ENCODE peak calls at places on chromosomes 6 and 20, in ten cellular contexts. B is T-cell; J is fibroblast of lung; S is substantia nigra; V is T47D; U is AG10803; Q is ELF-1; C is nucleus accumbens; O is NCI-H226; K is activated CD4-positive, CD25-positive, alpha-beta regulatory T cell. P is an unnamed sample.

GRCh38 chr6:18555750-18556149 is 168.6 kb downstream of the RNF144B start:
- DNase-seq in K (no peak), Q (no peak), C (no peak), U (no peak), S (no peak), V (no peak), O (no peak), B (no peak), J (no peak), P (no peak)

GRCh38 chr6:144909753-144910280 is 624.7 kb downstream of the UTRN start:
- DNase-seq in U (no peak), S (no peak), Q (no peak), J (peak), V (no peak), C (no peak), K (no peak), B (no peak), O (no peak), P (no peak)

GRCh38 chr6:122995930-122996796 is at the start of gene CLVS2:
- DNase-seq in V (peak), O (no peak), B (no peak), U (peak), C (peak), J (peak), K (no peak), S (no peak), Q (peak), P (peak)

GRCh38 chr6:113871975-113872374 is 14.8 kb downstream of the MARCKS start:
- DNase-seq in C (no peak), K (no peak), Q (no peak), S (no peak), J (no peak), V (no peak), U (no peak), B (no peak), O (no peak), P (no peak)

GRCh38 chr6:132669690-132670291 is 10.8 kb upstream of the TAAR1 start:
- DNase-seq in U (peak), K (no peak), S (no peak), B (no peak), C (no peak), J (peak), V (peak), Q (no peak), O (peak), P (peak)

GRCh38 chr6:111804627-111805235 is 68.5 kb downstream of the FYN start:
- DNase-seq in C (no peak), B (peak), S (no peak), U (peak), J (peak), O (peak), K (peak), Q (no peak), V (no peak), P (no peak)

GRCh38 chr6:34301408-34301807 is 52.6 kb upstream of the SMIM29 start:
- DNase-seq in S (no peak), Q (no peak), U (peak), B (no peak), C (no peak), K (no peak), V (no peak), J (peak), O (no peak), P (no peak)

GRCh38 chr6:159257846-159258245 is 88.6 kb downstream of the FNDC1 start:
- DNase-seq in J (peak), B (no peak), S (no peak), V (no peak), O (no peak), U (peak), K (no peak), C (no peak), Q (no peak), P (no peak)

GRCh38 chr20:59299961-59300340 is 460 bp upstream of the EDN3 start:
- DNase-seq in V (peak), Q (no peak), S (no peak), K (no peak), C (no peak), O (no peak), J (no peak), U (no peak), B (no peak), P (no peak)

GRCh38 chr20:9493818-9494217 is 20.6 kb upstream of the LAMP5 start:
- DNase-seq in J (peak), C (no peak), O (no peak), Q (no peak), B (no peak), V (no peak), U (no peak), K (no peak), S (no peak), P (no peak)

GRCh38 chr6:44925100-44925739 is 402.9 kb upstream of the RUNX2 start:
- DNase-seq in C (no peak), O (peak), B (peak), U (peak), S (no peak), K (no peak), Q (peak), V (no peak), J (peak), P (peak)

GRCh38 chr6:160979063-160979708 is 12.4 kb upstream of the MAP3K4 start:
- DNase-seq in B (no peak), C (no peak), O (no peak), V (no peak), J (peak), U (peak), Q (no peak), S (no peak), K (no peak), P (no peak)

GRCh38 chr6:168217880-168218537 is 101.6 kb downstream of the DACT2 start:
- DNase-seq in B (no peak), U (no peak), O (no peak), V (no peak), S (no peak), Q (no peak), K (no peak), J (no peak), C (no peak), P (no peak)

GRCh38 chr20:17315491-17316231 is 88.8 kb downstream of the PCSK2 start:
- DNase-seq in K (no peak), U (no peak), B (no peak), V (no peak), O (no peak), C (no peak), S (no peak), Q (peak), J (no peak), P (no peak)

GRCh38 chr6:75376347-75377024 is 91.9 kb upstream of the TMEM30A start:
- DNase-seq in Q (peak), C (no peak), B (no peak), S (no peak), J (peak), O (peak), V (no peak), U (no peak), K (no peak), P (no peak)

GRCh38 chr6:38750968-38751615 is 36.0 kb downstream of the DNAH8 start:
- DNase-seq in O (no peak), U (no peak), J (no peak), Q (no peak), K (no peak), V (no peak), B (no peak), S (no peak), C (no peak), P (no peak)

GRCh38 chr6:169635345-169635744 is 66.5 kb downstream of the WDR27 start:
- DNase-seq in K (no peak), O (no peak), V (no peak), J (no peak), Q (no peak), U (no peak), S (no peak), C (no peak), B (no peak), P (no peak)

GRCh38 chr20:47480705-47481104 is 21.0 kb upstream of the NCOA3 start:
- DNase-seq in V (no peak), Q (no peak), C (no peak), J (no peak), O (no peak), U (no peak), S (no peak), B (no peak), K (no peak), P (no peak)

GRCh38 chr6:20497200-20497820 is 36.9 kb upstream of the CDKAL1 start:
- DNase-seq in S (no peak), B (no peak), Q (no peak), V (no peak), O (peak), K (no peak), U (peak), C (no peak), J (peak), P (no peak)

GRCh38 chr6:35600659-35601125 is 88.0 kb upstream of the TULP1 start:
- DNase-seq in V (no peak), J (no peak), S (no peak), C (no peak), B (peak), U (no peak), K (no peak), O (no peak), Q (no peak), P (no peak)

GRCh38 chr20:56566621-56567020 is 33.6 kb downstream of the FAM209B start:
- DNase-seq in Q (peak), U (no peak), V (peak), J (no peak), K (no peak), B (no peak), S (no peak), O (no peak), C (no peak), P (peak)

GRCh38 chr20:54122189-54122588 is 51.6 kb downstream of the CYP24A1 start:
- DNase-seq in V (no peak), B (no peak), K (no peak), Q (no peak), C (no peak), S (no peak), O (peak), U (peak), J (peak), P (no peak)

GRCh38 chr6:156943167-156943566 is 166.0 kb downstream of the ARID1B start:
- DNase-seq in S (no peak), V (no peak), K (no peak), C (no peak), Q (no peak), U (peak), O (no peak), J (peak), B (no peak), P (peak)

GRCh38 chr20:35093245-35093884 is 758 bp upstream of the TRPC4AP start:
- DNase-seq in O (peak), B (no peak), C (no peak), K (peak), V (no peak), S (no peak), J (peak), U (peak), Q (no peak), P (peak)

GRCh38 chr6:139323511-139324445 is 32.0 kb upstream of the TXLNB start:
- DNase-seq in S (no peak), O (no peak), K (peak), C (peak), J (peak), U (peak), Q (peak), V (peak), B (peak), P (peak)

GRCh38 chr6:52672422-52673025 is 1.6 kb downstream of the TMEM14A start:
- DNase-seq in B (no peak), C (no peak), U (no peak), J (peak), K (no peak), V (no peak), S (no peak), Q (no peak), O (peak), P (no peak)

GRCh38 chr6:132209351-132209750 is 191.9 kb downstream of the MOXD1 start:
- DNase-seq in B (no peak), S (no peak), J (no peak), K (no peak), Q (peak), V (peak), O (peak), U (no peak), C (no peak), P (peak)

GRCh38 chr6:21596379-21597242 is 3.1 kb downstream of the SOX4 start:
- DNase-seq in S (no peak), B (peak), J (peak), V (peak), K (no peak), C (peak), O (peak), Q (peak), U (peak), P (peak)

GRCh38 chr6:149963212-149963461 is 606 bp upstream of the ULBP1 start:
- DNase-seq in C (peak), B (no peak), U (peak), K (peak), Q (peak), O (no peak), S (no peak), J (peak), V (peak), P (peak)

GRCh38 chr6:152776833-152777232 is 26.2 kb downstream of the VIP start:
- DNase-seq in B (no peak), J (no peak), S (no peak), Q (no peak), U (no peak), C (no peak), K (no peak), V (no peak), O (no peak), P (no peak)

GRCh38 chr6:10451828-10452509 is 37.1 kb upstream of the TFAP2A start:
- DNase-seq in S (no peak), Q (peak), O (peak), B (no peak), C (no peak), J (peak), K (no peak), U (peak), V (peak), P (no peak)

GRCh38 chr20:44618318-44618731 is 33.2 kb downstream of the ADA start:
- DNase-seq in O (no peak), C (no peak), S (no peak), K (no peak), J (no peak), V (no peak), B (peak), Q (no peak), U (no peak), P (no peak)

GRCh38 chr6:44338228-44339122 is 4.0 kb upstream of the SPATS1 start:
- DNase-seq in K (peak), Q (peak), O (peak), U (peak), C (peak), S (no peak), B (peak), J (peak), V (peak), P (peak)

GRCh38 chr20:60219984-60220540 is 261.8 kb downstream of the CDH26 start:
- DNase-seq in K (no peak), J (no peak), C (no peak), V (no peak), O (no peak), B (no peak), U (peak), S (no peak), Q (no peak), P (no peak)

GRCh38 chr6:41768545-41769308 is 11.0 kb downstream of the FRS3 start:
- DNase-seq in V (no peak), Q (peak), U (no peak), O (no peak), B (no peak), K (no peak), S (no peak), C (no peak), J (no peak), P (no peak)

GRCh38 chr6:49305010-49305409 is 158.0 kb downstream of the MMUT start:
- DNase-seq in O (no peak), V (no peak), K (no peak), S (no peak), B (no peak), U (no peak), Q (no peak), J (no peak), C (no peak), P (no peak)

GRCh38 chr6:14682821-14683220 is 563.0 kb upstream of the JARID2 start:
- DNase-seq in B (no peak), V (no peak), J (peak), S (no peak), C (no peak), U (peak), K (no peak), Q (no peak), O (peak), P (no peak)